ENCODE peak calls at places on chromosomes 7 and 10, in eight cellular contexts. I is lung, X is lower leg skin, L is Peyer's patch, M is natural killer cell, Q is kidney epithelial cell, C is GM13977, V is AG09319. J is an unnamed sample.

GRCh38 chr7:91137447-91137846 is 126.8 kb upstream of the FZD1 start:
- DNase-seq in M (no peak), Q (no peak), I (no peak), C (no peak), L (no peak), X (no peak), V (no peak), J (no peak)

GRCh38 chr7:77399838-77400237 is 16.3 kb downstream of the GSAP start:
- DNase-seq in L (no peak), C (no peak), I (no peak), Q (no peak), M (no peak), V (no peak), X (no peak), J (no peak)

GRCh38 chr7:130150587-130150986 is 54.6 kb downstream of the TMEM209 start:
- DNase-seq in V (no peak), X (peak; percentile 69), Q (no peak), L (peak; percentile 57), C (no peak), I (no peak), M (no peak), J (no peak)

GRCh38 chr10:71838264-71839211 is 12.5 kb downstream of the PSAP start:
- DNase-seq in X (no peak), M (no peak), V (no peak), Q (peak; percentile 74), L (no peak), C (no peak), I (no peak), J (no peak)

GRCh38 chr7:22849662-22850061 is 27.0 kb upstream of the TOMM7 start:
- DNase-seq in L (no peak), V (no peak), M (no peak), X (no peak), Q (no peak), C (no peak), I (no peak), J (no peak)

GRCh38 chr7:149071641-149072437 is 18.7 kb downstream of the ZNF786 start:
- DNase-seq in C (peak; percentile 45), I (peak; percentile 31), L (no peak), Q (no peak), V (no peak), M (no peak), X (no peak), J (no peak)

GRCh38 chr10:102813734-102814455 is 23.3 kb downstream of the CYP17A1 start:
- DNase-seq in C (no peak), L (no peak), I (no peak), Q (no peak), M (no peak), V (no peak), X (no peak), J (no peak)

GRCh38 chr7:23072043-23072442 is 33.5 kb upstream of the KLHL7 start:
- DNase-seq in M (no peak), L (no peak), V (no peak), C (no peak), I (no peak), X (no peak), Q (no peak), J (no peak)

GRCh38 chr7:102300643-102301211 is 14.1 kb downstream of the SH2B2 start:
- DNase-seq in V (no peak), I (no peak), Q (no peak), X (no peak), M (no peak), C (no peak), L (no peak), J (no peak)

GRCh38 chr7:84614821-84615506 is 420.4 kb upstream of the SEMA3A start:
- DNase-seq in I (no peak), C (no peak), M (no peak), L (no peak), Q (no peak), V (no peak), X (no peak), J (no peak)

GRCh38 chr7:73647725-73648592 is 19.7 kb upstream of the VPS37D start:
- DNase-seq in I (no peak), C (peak; percentile 60), V (no peak), M (peak; percentile 23), Q (no peak), X (no peak), L (no peak), J (peak; percentile 48)

GRCh38 chr10:106705576-106706526 is 458.7 kb downstream of the SORCS1 start:
- DNase-seq in C (peak; percentile 44), Q (no peak), X (no peak), I (peak; percentile 53), V (peak; percentile 20), L (peak; percentile 24), M (peak; percentile 19), J (peak; percentile 61)

GRCh38 chr10:28496017-28496416 is 36.9 kb upstream of the WAC start:
- DNase-seq in V (no peak), I (no peak), Q (no peak), L (no peak), C (no peak), X (no peak), M (no peak), J (no peak)

GRCh38 chr10:71270301-71270777 is 48.7 kb upstream of the SLC29A3 start:
- DNase-seq in X (no peak), C (peak; percentile 84), I (no peak), M (no peak), Q (no peak), V (no peak), L (peak; percentile 31), J (no peak)

GRCh38 chr7:40880581-40880980 is 745.8 kb downstream of the SUGCT start:
- DNase-seq in V (no peak), C (no peak), Q (no peak), M (no peak), I (no peak), L (no peak), X (no peak), J (no peak)

GRCh38 chr10:34889004-34889869 is 74.1 kb upstream of the PARD3 start:
- DNase-seq in V (peak; percentile 2), L (no peak), X (peak; percentile 54), M (no peak), I (no peak), C (no peak), Q (no peak), J (no peak)

GRCh38 chr10:126247454-126247975 is 140.8 kb downstream of the ADAM12 start:
- DNase-seq in L (no peak), C (no peak), I (peak; percentile 69), Q (peak; percentile 97), M (no peak), V (peak; percentile 89), X (peak; percentile 92), J (no peak)

GRCh38 chr7:55052081-55052480 is 33.3 kb downstream of the EGFR start:
- DNase-seq in M (no peak), V (no peak), X (no peak), I (no peak), L (no peak), Q (no peak), C (no peak), J (no peak)

GRCh38 chr7:117171106-117171505 is 151.8 kb downstream of the WNT2 start:
- DNase-seq in X (no peak), V (no peak), Q (no peak), C (no peak), M (no peak), I (no peak), L (no peak), J (no peak)

GRCh38 chr7:146131701-146132100 is 15.1 kb downstream of the CNTNAP2 start:
- DNase-seq in Q (no peak), L (no peak), M (no peak), I (no peak), V (no peak), X (no peak), C (no peak), J (no peak)
- TF ChIP-seq CTCF in Q (no peak), L (no peak), M (no peak), I (no peak), V (no peak), X (no peak), C (no peak), J (no peak)

GRCh38 chr10:108358912-108359311 is 1194.4 kb upstream of the SORCS1 start:
- DNase-seq in I (no peak), V (peak; percentile 67), L (no peak), C (peak; percentile 23), X (no peak), M (no peak), Q (peak; percentile 86), J (no peak)
- TF ChIP-seq CTCF in I (no peak), V (peak; percentile 30), L (no peak), C (peak; percentile 25), X (no peak), M (no peak), Q (peak; percentile 13), J (no peak)

GRCh38 chr10:122669842-122670241 is 29.8 kb downstream of the C10orf120 start:
- DNase-seq in X (no peak), V (no peak), Q (no peak), M (no peak), L (no peak), C (no peak), I (no peak), J (no peak)
- TF ChIP-seq CTCF in X (no peak), V (no peak), Q (no peak), M (no peak), L (no peak), C (no peak), I (no peak), J (no peak)

GRCh38 chr10:116836902-116837513 is 12.3 kb upstream of the ENO4 start:
- DNase-seq in C (no peak), I (no peak), L (no peak), X (no peak), M (no peak), V (no peak), Q (no peak), J (no peak)
- TF ChIP-seq CTCF in C (no peak), I (no peak), L (no peak), X (no peak), M (no peak), V (peak; percentile 21), Q (no peak), J (no peak)

DNA sequence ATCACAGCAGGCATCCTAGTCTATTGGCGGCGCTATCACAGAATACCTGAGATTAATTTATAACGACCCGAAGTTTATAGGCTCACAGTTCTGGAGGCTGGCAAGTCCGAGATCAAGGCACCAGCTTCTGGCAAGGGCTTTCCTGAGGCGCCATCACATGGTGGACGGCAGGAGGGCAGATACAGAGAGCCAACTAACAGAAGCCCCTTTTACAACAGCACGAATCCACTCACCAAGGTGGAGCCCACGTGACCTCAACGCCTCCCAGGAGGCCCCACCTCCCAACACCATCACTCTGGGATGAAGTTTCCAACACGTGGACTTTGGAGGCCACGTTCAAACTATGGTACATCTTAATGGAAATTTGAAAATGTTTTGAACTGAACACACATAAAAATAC is 255.3 kb downstream of the ELFN1 start:
- DNase-seq in M (no peak), I (no peak), V (no peak), X (no peak), L (no peak), Q (no peak), C (no peak), J (no peak)
- TF ChIP-seq CTCF in M (no peak), I (no peak), V (no peak), X (no peak), L (no peak), Q (no peak), C (no peak), J (no peak)